ENCODE peak calls at places on chromosome 21, in nine cellular contexts. One of them, this sample, is unnamed.
A peak's percentile ranks its signal among the peaks of the same experiment; 100 is the strongest.

GRCh38 chr21:17491716-17492414 is 21.0 kb upstream of the CXADR start:
- DNase-seq in endodermal cell: no peak
- DNase-seq in heart left ventricle: no peak
- DNase-seq in lung: peak; percentile 64
- DNase-seq in tibial artery: peak; percentile 42
- DNase-seq in IMR-90: peak; percentile 99
- DNase-seq in fibroblast of lung: peak; percentile 100
- DNase-seq in uterus: peak; percentile 67
- DNase-seq in HL-60: peak; percentile 11
- DNase-seq in this sample: no peak

GRCh38 chr21:25563399-25564116 is 43.7 kb downstream of the MRPL39 start:
- DNase-seq in endodermal cell: no peak
- DNase-seq in heart left ventricle: no peak
- DNase-seq in lung: no peak
- DNase-seq in tibial artery: no peak
- DNase-seq in IMR-90: no peak
- DNase-seq in fibroblast of lung: peak; percentile 69
- DNase-seq in uterus: no peak
- DNase-seq in HL-60: no peak
- DNase-seq in this sample: no peak

GRCh38 chr21:14491269-14491681 is 54.8 kb downstream of the SAMSN1 start:
- DNase-seq in endodermal cell: no peak
- DNase-seq in heart left ventricle: no peak
- DNase-seq in lung: no peak
- DNase-seq in tibial artery: no peak
- DNase-seq in IMR-90: no peak
- DNase-seq in fibroblast of lung: no peak
- DNase-seq in uterus: no peak
- DNase-seq in HL-60: no peak
- DNase-seq in this sample: no peak

GRCh38 chr21:15495965-15496364 is 233.8 kb upstream of the USP25 start:
- DNase-seq in endodermal cell: peak; percentile 42
- DNase-seq in heart left ventricle: no peak
- DNase-seq in lung: no peak
- DNase-seq in tibial artery: no peak
- DNase-seq in IMR-90: peak; percentile 0
- DNase-seq in fibroblast of lung: peak; percentile 27
- DNase-seq in uterus: no peak
- DNase-seq in HL-60: no peak
- DNase-seq in this sample: no peak

GRCh38 chr21:18164933-18165332 is 79.7 kb upstream of the CHODL start:
- DNase-seq in endodermal cell: no peak
- DNase-seq in heart left ventricle: no peak
- DNase-seq in lung: no peak
- DNase-seq in tibial artery: no peak
- DNase-seq in IMR-90: no peak
- DNase-seq in fibroblast of lung: no peak
- DNase-seq in uterus: no peak
- DNase-seq in HL-60: no peak
- DNase-seq in this sample: no peak

GRCh38 chr21:35350965-35351364 is 301.9 kb upstream of the RUNX1 start:
- DNase-seq in endodermal cell: no peak
- DNase-seq in heart left ventricle: no peak
- DNase-seq in lung: no peak
- DNase-seq in tibial artery: no peak
- DNase-seq in IMR-90: peak; percentile 41
- DNase-seq in fibroblast of lung: peak; percentile 52
- DNase-seq in uterus: no peak
- DNase-seq in HL-60: no peak
- DNase-seq in this sample: no peak

GRCh38 chr21:40765771-40766170 is 81.2 kb downstream of the DSCAM start:
- DNase-seq in endodermal cell: no peak
- DNase-seq in heart left ventricle: no peak
- DNase-seq in lung: no peak
- DNase-seq in tibial artery: no peak
- DNase-seq in IMR-90: no peak
- DNase-seq in fibroblast of lung: no peak
- DNase-seq in uterus: no peak
- DNase-seq in HL-60: no peak
- DNase-seq in this sample: no peak

GRCh38 chr21:36534656-36535055 is 54.7 kb upstream of the CLDN14 start:
- DNase-seq in endodermal cell: no peak
- DNase-seq in heart left ventricle: no peak
- DNase-seq in lung: no peak
- DNase-seq in tibial artery: no peak
- DNase-seq in IMR-90: no peak
- DNase-seq in fibroblast of lung: no peak
- DNase-seq in uterus: no peak
- DNase-seq in HL-60: no peak
- DNase-seq in this sample: no peak

GRCh38 chr21:46145159-46145839 is 10.1 kb downstream of the FTCD start:
- DNase-seq in endodermal cell: no peak
- DNase-seq in heart left ventricle: no peak
- DNase-seq in lung: no peak
- DNase-seq in tibial artery: no peak
- DNase-seq in IMR-90: no peak
- DNase-seq in fibroblast of lung: no peak
- DNase-seq in uterus: peak; percentile 19
- DNase-seq in HL-60: no peak
- DNase-seq in this sample: no peak

GRCh38 chr21:32483293-32483595 is 70.7 kb downstream of the EVA1C start:
- DNase-seq in endodermal cell: no peak
- DNase-seq in heart left ventricle: no peak
- DNase-seq in lung: peak; percentile 55
- DNase-seq in tibial artery: no peak
- DNase-seq in IMR-90: no peak
- DNase-seq in fibroblast of lung: no peak
- DNase-seq in uterus: no peak
- DNase-seq in HL-60: no peak
- DNase-seq in this sample: no peak

GRCh38 chr21:17679002-17679600 is 66.4 kb upstream of the BTG3 start:
- DNase-seq in endodermal cell: no peak
- DNase-seq in heart left ventricle: no peak
- DNase-seq in lung: no peak
- DNase-seq in tibial artery: no peak
- DNase-seq in IMR-90: peak; percentile 71
- DNase-seq in fibroblast of lung: peak; percentile 65
- DNase-seq in uterus: no peak
- DNase-seq in HL-60: peak; percentile 39
- DNase-seq in this sample: no peak

GRCh38 chr21:40846566-40847411 is at the start of gene DSCAM:
- DNase-seq in endodermal cell: peak; percentile 86
- DNase-seq in heart left ventricle: no peak
- DNase-seq in lung: no peak
- DNase-seq in tibial artery: no peak
- DNase-seq in IMR-90: no peak
- DNase-seq in fibroblast of lung: peak; percentile 38
- DNase-seq in uterus: no peak
- DNase-seq in HL-60: no peak
- DNase-seq in this sample: no peak

GRCh38 chr21:29501451-29501850 is 202.7 kb downstream of the BACH1 start:
- DNase-seq in endodermal cell: no peak
- DNase-seq in heart left ventricle: no peak
- DNase-seq in lung: no peak
- DNase-seq in tibial artery: no peak
- DNase-seq in IMR-90: peak; percentile 88
- DNase-seq in fibroblast of lung: peak; percentile 65
- DNase-seq in uterus: no peak
- DNase-seq in HL-60: no peak
- DNase-seq in this sample: no peak

GRCh38 chr21:16573581-16573980 is 843.8 kb downstream of the USP25 start:
- DNase-seq in endodermal cell: no peak
- DNase-seq in heart left ventricle: no peak
- DNase-seq in lung: no peak
- DNase-seq in tibial artery: no peak
- DNase-seq in IMR-90: peak; percentile 76
- DNase-seq in fibroblast of lung: peak; percentile 90
- DNase-seq in uterus: no peak
- DNase-seq in HL-60: no peak
- DNase-seq in this sample: no peak

GRCh38 chr21:35048183-35048601 is 910 bp downstream of the RUNX1 start:
- DNase-seq in endodermal cell: no peak
- DNase-seq in heart left ventricle: no peak
- DNase-seq in lung: peak; percentile 32
- DNase-seq in tibial artery: no peak
- DNase-seq in IMR-90: no peak
- DNase-seq in fibroblast of lung: peak; percentile 43
- DNase-seq in uterus: no peak
- DNase-seq in HL-60: peak; percentile 29
- DNase-seq in this sample: no peak

GRCh38 chr21:28224191-28224755 is 768.4 kb downstream of the LTN1 start:
- DNase-seq in endodermal cell: no peak
- DNase-seq in heart left ventricle: no peak
- DNase-seq in lung: no peak
- DNase-seq in tibial artery: no peak
- DNase-seq in IMR-90: no peak
- DNase-seq in fibroblast of lung: no peak
- DNase-seq in uterus: no peak
- DNase-seq in HL-60: no peak
- DNase-seq in this sample: no peak

GRCh38 chr21:19621837-19622496 is 1218.4 kb upstream of the TMPRSS15 start:
- DNase-seq in endodermal cell: no peak
- DNase-seq in heart left ventricle: no peak
- DNase-seq in lung: no peak
- DNase-seq in tibial artery: no peak
- DNase-seq in IMR-90: no peak
- DNase-seq in fibroblast of lung: no peak
- DNase-seq in uterus: no peak
- DNase-seq in HL-60: no peak
- DNase-seq in this sample: no peak

GRCh38 chr21:45522986-45523385 is 19.3 kb downstream of the SLC19A1 start:
- DNase-seq in endodermal cell: no peak
- DNase-seq in heart left ventricle: no peak
- DNase-seq in lung: no peak
- DNase-seq in tibial artery: no peak
- DNase-seq in IMR-90: no peak
- DNase-seq in fibroblast of lung: no peak
- DNase-seq in uterus: no peak
- DNase-seq in HL-60: no peak
- DNase-seq in this sample: no peak

DNA sequence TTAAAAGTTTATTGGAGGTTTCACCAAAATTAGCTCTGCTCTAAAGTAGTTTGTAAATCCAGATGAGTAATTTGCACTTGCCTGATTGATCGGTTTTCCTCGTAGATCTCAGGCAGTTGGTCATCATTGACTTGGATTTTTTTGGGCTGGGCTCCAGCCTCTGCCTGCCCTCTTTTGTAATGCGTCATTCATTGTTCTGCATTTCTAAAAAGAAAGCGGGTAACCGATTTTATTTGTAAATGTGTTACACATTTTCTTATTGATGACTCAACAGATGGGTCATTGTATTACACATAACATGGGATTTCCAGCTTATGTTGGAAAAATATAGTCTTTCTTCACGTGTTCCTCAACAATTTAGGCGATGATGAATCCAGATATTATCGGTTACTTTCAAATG is 5.5 kb downstream of the ETS2 start:
- DNase-seq in endodermal cell: no peak
- DNase-seq in heart left ventricle: no peak
- DNase-seq in lung: no peak
- DNase-seq in tibial artery: no peak
- DNase-seq in IMR-90: peak; percentile 95
- DNase-seq in fibroblast of lung: peak; percentile 97
- DNase-seq in uterus: no peak
- DNase-seq in HL-60: no peak
- DNase-seq in this sample: peak; percentile 19
- H3K4me3 ChIP-seq in endodermal cell: peak overlapping the region; percentile 98
- H3K4me3 ChIP-seq in heart left ventricle: peak overlapping the region; percentile 96
- H3K4me3 ChIP-seq in lung: no peak overlapping the region
- H3K4me3 ChIP-seq in tibial artery: no peak overlapping the region
- H3K4me3 ChIP-seq in IMR-90: no peak overlapping the region
- H3K4me3 ChIP-seq in fibroblast of lung: peak overlapping the region; percentile 33
- H3K4me3 ChIP-seq in uterus: no peak overlapping the region
- H3K4me3 ChIP-seq in HL-60: no peak overlapping the region
- H3K4me3 ChIP-seq in this sample: no peak overlapping the region

GRCh38 chr21:43937051-43937832 is 72.2 kb downstream of the AGPAT3 start:
- DNase-seq in endodermal cell: no peak
- DNase-seq in heart left ventricle: no peak
- DNase-seq in lung: no peak
- DNase-seq in tibial artery: no peak
- DNase-seq in IMR-90: no peak
- DNase-seq in fibroblast of lung: no peak
- DNase-seq in uterus: no peak
- DNase-seq in HL-60: no peak
- DNase-seq in this sample: no peak
- H3K27ac ChIP-seq in endodermal cell: no peak overlapping the region
- H3K27ac ChIP-seq in heart left ventricle: peak overlapping the region; percentile 34
- H3K27ac ChIP-seq in lung: no peak overlapping the region
- H3K27ac ChIP-seq in tibial artery: no peak overlapping the region
- H3K27ac ChIP-seq in IMR-90: no peak overlapping the region
- H3K27ac ChIP-seq in fibroblast of lung: no peak overlapping the region
- H3K27ac ChIP-seq in uterus: no peak overlapping the region
- H3K27ac ChIP-seq in HL-60: no peak overlapping the region
- H3K27ac ChIP-seq in this sample: no peak overlapping the region

GRCh38 chr21:38621132-38621531 is 122.9 kb upstream of the ERG start:
- DNase-seq in endodermal cell: no peak
- DNase-seq in heart left ventricle: no peak
- DNase-seq in lung: no peak
- DNase-seq in tibial artery: no peak
- DNase-seq in IMR-90: no peak
- DNase-seq in fibroblast of lung: no peak
- DNase-seq in uterus: no peak
- DNase-seq in HL-60: no peak
- DNase-seq in this sample: no peak
- TF ChIP-seq CTCF in endodermal cell: peak; percentile 30
- TF ChIP-seq CTCF in heart left ventricle: no peak
- TF ChIP-seq CTCF in lung: no peak
- TF ChIP-seq CTCF in tibial artery: no peak
- TF ChIP-seq CTCF in IMR-90: no peak
- TF ChIP-seq CTCF in fibroblast of lung: no peak
- TF ChIP-seq CTCF in uterus: no peak
- TF ChIP-seq CTCF in HL-60: no peak
- TF ChIP-seq CTCF in this sample: no peak

DNA sequence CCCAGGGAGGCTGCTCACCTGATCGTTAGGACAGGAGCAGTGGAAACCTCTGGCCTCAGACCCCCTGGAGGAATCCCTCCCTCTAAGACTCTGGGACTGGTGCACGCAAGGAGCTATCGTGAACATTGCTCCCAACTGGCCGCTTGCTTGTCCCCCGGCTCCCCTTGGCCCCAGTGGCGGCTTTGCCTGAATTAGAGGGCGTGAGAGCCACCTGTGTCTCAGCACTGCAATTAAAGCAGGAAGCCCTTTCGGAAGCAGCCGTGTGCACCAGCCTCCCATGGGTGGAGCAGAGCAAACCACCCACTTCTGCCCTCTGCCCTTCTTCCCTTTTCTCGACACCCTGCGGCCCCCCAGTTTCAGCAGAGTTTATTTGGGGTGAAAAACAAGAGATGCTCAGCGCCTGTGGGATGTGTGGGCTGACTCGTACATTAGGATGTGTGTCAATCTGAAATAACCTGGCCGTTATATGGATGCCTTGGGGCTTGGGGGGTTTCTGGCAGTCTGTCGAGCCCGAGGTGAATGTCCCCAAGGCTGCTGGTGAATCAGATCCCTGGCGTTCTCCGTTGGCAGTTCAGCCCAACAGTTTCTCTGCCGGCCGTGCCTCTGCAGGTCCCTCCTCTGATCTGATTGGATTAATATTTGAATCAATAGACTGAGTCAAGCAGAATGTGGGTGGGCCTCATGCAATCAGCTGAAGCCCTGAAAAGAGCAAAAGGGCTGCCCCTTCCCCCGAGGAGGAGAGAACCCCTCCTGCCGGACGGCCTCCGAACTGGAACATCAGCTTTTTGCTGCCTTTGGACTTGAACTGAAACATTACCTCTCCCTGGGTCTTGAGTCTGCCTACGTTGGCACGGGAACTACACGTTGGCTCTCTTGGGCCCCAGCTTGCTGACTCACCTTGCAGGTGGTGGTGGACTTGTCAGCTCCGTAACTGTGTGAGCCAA is 7.3 kb upstream of the UMODL1 start:
- DNase-seq in endodermal cell: no peak
- DNase-seq in heart left ventricle: no peak
- DNase-seq in lung: peak; percentile 44
- DNase-seq in tibial artery: no peak
- DNase-seq in IMR-90: no peak
- DNase-seq in fibroblast of lung: peak; percentile 20
- DNase-seq in uterus: no peak
- DNase-seq in HL-60: peak; percentile 43
- DNase-seq in this sample: no peak
- H3K4me3 ChIP-seq in endodermal cell: no peak overlapping the region
- H3K4me3 ChIP-seq in heart left ventricle: no peak overlapping the region
- H3K4me3 ChIP-seq in lung: no peak overlapping the region
- H3K4me3 ChIP-seq in tibial artery: no peak overlapping the region
- H3K4me3 ChIP-seq in IMR-90: no peak overlapping the region
- H3K4me3 ChIP-seq in fibroblast of lung: no peak overlapping the region
- H3K4me3 ChIP-seq in uterus: no peak overlapping the region
- H3K4me3 ChIP-seq in HL-60: no peak overlapping the region
- H3K4me3 ChIP-seq in this sample: no peak overlapping the region